ENCODE peak calls at places on chromosomes 5 and 9, in ten cellular contexts. Z is skeletal muscle cell; W is EH; I is activated naive CD4-positive, alpha-beta T cell treated with anti-CD3 and anti-CD28 coated beads for 36 hours; C is iris pigment epithelial cell; D is Panc1; F is NCI-H1436; O is HS-27A; G is COR-L47; P is NCI-H1105. K is an unnamed sample.

GRCh38 chr5:40796487-40796889 is 1.7 kb downstream of the PRKAA1 start:
- DNase-seq in D (no peak), O (no peak), P (no peak), Z (peak; percentile 72), G (no peak), I (no peak), F (no peak), W (peak; percentile 57), C (peak; percentile 65), K (no peak)

GRCh38 chr5:174431504-174431903 is 292.9 kb upstream of the MSX2 start:
- DNase-seq in W (no peak), O (no peak), D (no peak), Z (no peak), G (no peak), C (no peak), I (no peak), P (no peak), F (no peak), K (no peak)

GRCh38 chr9:129026442-129027223 is 1.5 kb downstream of the SH3GLB2 start:
- DNase-seq in F (no peak), I (no peak), W (peak; percentile 34), D (no peak), G (peak; percentile 51), O (no peak), Z (no peak), P (peak; percentile 14), C (peak; percentile 13), K (no peak)

GRCh38 chr5:111555760-111556159 is 43.4 kb upstream of the STARD4 start:
- DNase-seq in O (no peak), W (no peak), Z (no peak), I (no peak), P (no peak), F (no peak), G (no peak), C (no peak), D (no peak), K (no peak)

GRCh38 chr5:137146402-137146889 is 352.7 kb downstream of the SPOCK1 start:
- DNase-seq in O (peak; percentile 52), I (no peak), D (peak; percentile 80), Z (peak; percentile 99), G (no peak), P (no peak), C (peak; percentile 53), W (peak; percentile 100), F (peak; percentile 78), K (no peak)

GRCh38 chr9:127776195-127776918 is 2.1 kb downstream of the SH2D3C start:
- DNase-seq in I (peak; percentile 88), G (peak; percentile 16), C (no peak), F (no peak), D (no peak), P (no peak), O (no peak), Z (no peak), W (no peak), K (no peak)

GRCh38 chr5:78213799-78214198 is 80.7 kb downstream of the AP3B1 start:
- DNase-seq in F (no peak), I (no peak), Z (no peak), W (no peak), O (no peak), P (no peak), C (no peak), D (no peak), G (no peak), K (no peak)

GRCh38 chr5:94802450-94802849 is 184.0 kb downstream of the SLF1 start:
- DNase-seq in F (no peak), D (no peak), Z (no peak), W (peak; percentile 25), C (peak; percentile 8), G (no peak), O (no peak), P (no peak), I (no peak), K (no peak)

GRCh38 chr9:101620452-101620851 is 25.7 kb upstream of the PPP3R2 start:
- DNase-seq in O (no peak), W (no peak), F (no peak), G (no peak), I (no peak), Z (no peak), D (no peak), P (no peak), C (no peak), K (no peak)

GRCh38 chr5:112735702-112736101 is 2.0 kb upstream of the APC start:
- DNase-seq in F (no peak), C (peak; percentile 56), O (peak; percentile 5), D (peak; percentile 43), W (peak; percentile 83), Z (peak; percentile 16), I (no peak), P (no peak), G (no peak), K (no peak)

GRCh38 chr9:133476531-133476930 is 2.4 kb downstream of the SLC2A6 start:
- DNase-seq in G (no peak), D (no peak), W (no peak), F (no peak), P (no peak), I (no peak), C (peak; percentile 88), Z (no peak), O (no peak), K (no peak)

GRCh38 chr9:128292009-128292408 is 15.9 kb downstream of the SWI5 start:
- DNase-seq in I (no peak), Z (no peak), F (no peak), P (no peak), G (no peak), C (no peak), D (no peak), W (no peak), O (no peak), K (no peak)

GRCh38 chr5:124895236-124895635 is 148.8 kb upstream of the ZNF608 start:
- DNase-seq in D (no peak), C (peak; percentile 27), I (no peak), Z (no peak), O (no peak), W (no peak), F (no peak), G (no peak), P (no peak), K (no peak)

GRCh38 chr9:91740713-91741112 is 209.3 kb downstream of the ROR2 start:
- DNase-seq in O (no peak), I (no peak), P (no peak), G (no peak), D (no peak), W (peak; percentile 22), C (peak; percentile 90), F (no peak), Z (peak; percentile 17), K (no peak)

GRCh38 chr9:114287001-114287762 is 35.7 kb upstream of the ORM1 start:
- DNase-seq in C (no peak), P (no peak), F (peak; percentile 20), W (no peak), I (no peak), D (no peak), Z (no peak), G (no peak), O (no peak), K (no peak)

GRCh38 chr9:38117646-38118045 is 48.6 kb upstream of the SHB start:
- DNase-seq in I (no peak), G (no peak), C (no peak), D (no peak), P (no peak), F (no peak), Z (no peak), O (no peak), W (peak; percentile 4), K (no peak)

GRCh38 chr5:149656576-149657182 is 73.4 kb upstream of the PPARGC1B start:
- DNase-seq in Z (no peak), F (peak; percentile 41), P (peak; percentile 45), D (peak; percentile 35), O (no peak), G (peak; percentile 18), W (peak; percentile 25), I (peak; percentile 67), C (no peak), K (peak; percentile 13)

GRCh38 chr5:137815202-137815990 is 52.3 kb upstream of the MYOT start:
- DNase-seq in W (no peak), C (no peak), G (no peak), D (no peak), O (no peak), Z (no peak), P (no peak), F (no peak), I (no peak), K (no peak)

GRCh38 chr9:69809304-69809863 is 11.2 kb upstream of the CFAP95 start:
- DNase-seq in O (peak; percentile 4), G (no peak), I (peak; percentile 52), Z (no peak), P (no peak), C (peak; percentile 43), D (no peak), W (peak; percentile 50), F (no peak), K (no peak)

K was measured in NCI-H774.